ENCODE peak calls at places on chromosomes 3 and 15, in five cellular contexts. One of them, this sample, is unnamed.

GRCh38 chr3:148815316-148815715 is 12.3 kb upstream of the CPB1 start:
- DNase-seq in DND-41: no peak
- DNase-seq in neural progenitor cell: no peak
- DNase-seq in mammary epithelial cell: no peak
- DNase-seq in H1: no peak
- DNase-seq in this sample: no peak

GRCh38 chr15:101115318-101115886 is 136.4 kb downstream of the CHSY1 start:
- DNase-seq in DND-41: no peak
- DNase-seq in mammary epithelial cell: no peak
- DNase-seq in neural progenitor cell: no peak
- DNase-seq in H1: no peak
- DNase-seq in this sample: no peak

GRCh38 chr15:55993804-55994539 is 560 bp upstream of the NEDD4 start:
- DNase-seq in H1: peak; percentile 57
- DNase-seq in DND-41: no peak
- DNase-seq in mammary epithelial cell: peak; percentile 46
- DNase-seq in neural progenitor cell: peak; percentile 78
- DNase-seq in this sample: peak; percentile 73

GRCh38 chr3:82475306-82475705 is 713.9 kb upstream of the GBE1 start:
- DNase-seq in neural progenitor cell: no peak
- DNase-seq in mammary epithelial cell: no peak
- DNase-seq in H1: no peak
- DNase-seq in DND-41: no peak
- DNase-seq in this sample: no peak

GRCh38 chr3:180102604-180103003 is 65.9 kb upstream of the PEX5L start:
- DNase-seq in neural progenitor cell: no peak
- DNase-seq in H1: no peak
- DNase-seq in mammary epithelial cell: no peak
- DNase-seq in DND-41: no peak
- DNase-seq in this sample: no peak

GRCh38 chr15:65101418-65101890 is 13.5 kb downstream of the UBAP1L start:
- DNase-seq in DND-41: peak; percentile 58
- DNase-seq in neural progenitor cell: peak; percentile 90
- DNase-seq in H1: peak; percentile 96
- DNase-seq in mammary epithelial cell: peak; percentile 40
- DNase-seq in this sample: peak; percentile 29

GRCh38 chr3:192899540-192899982 is 18.1 kb downstream of the MB21D2 start:
- DNase-seq in H1: no peak
- DNase-seq in DND-41: no peak
- DNase-seq in mammary epithelial cell: no peak
- DNase-seq in neural progenitor cell: no peak
- DNase-seq in this sample: peak; percentile 92

GRCh38 chr15:67691450-67691849 is 133.9 kb upstream of the SKOR1 start:
- DNase-seq in mammary epithelial cell: no peak
- DNase-seq in H1: no peak
- DNase-seq in DND-41: no peak
- DNase-seq in neural progenitor cell: peak; percentile 65
- DNase-seq in this sample: no peak

GRCh38 chr15:28106294-28107110 is 7.4 kb upstream of the OCA2 start:
- DNase-seq in mammary epithelial cell: no peak
- DNase-seq in H1: no peak
- DNase-seq in neural progenitor cell: peak; percentile 45
- DNase-seq in DND-41: no peak
- DNase-seq in this sample: peak; percentile 32
- TF ChIP-seq EZH2 in mammary epithelial cell: no peak
- TF ChIP-seq EZH2 in H1: no peak
- TF ChIP-seq EZH2 in neural progenitor cell: no peak
- TF ChIP-seq EZH2 in DND-41: no peak
- TF ChIP-seq EZH2 in this sample: no peak

DNA sequence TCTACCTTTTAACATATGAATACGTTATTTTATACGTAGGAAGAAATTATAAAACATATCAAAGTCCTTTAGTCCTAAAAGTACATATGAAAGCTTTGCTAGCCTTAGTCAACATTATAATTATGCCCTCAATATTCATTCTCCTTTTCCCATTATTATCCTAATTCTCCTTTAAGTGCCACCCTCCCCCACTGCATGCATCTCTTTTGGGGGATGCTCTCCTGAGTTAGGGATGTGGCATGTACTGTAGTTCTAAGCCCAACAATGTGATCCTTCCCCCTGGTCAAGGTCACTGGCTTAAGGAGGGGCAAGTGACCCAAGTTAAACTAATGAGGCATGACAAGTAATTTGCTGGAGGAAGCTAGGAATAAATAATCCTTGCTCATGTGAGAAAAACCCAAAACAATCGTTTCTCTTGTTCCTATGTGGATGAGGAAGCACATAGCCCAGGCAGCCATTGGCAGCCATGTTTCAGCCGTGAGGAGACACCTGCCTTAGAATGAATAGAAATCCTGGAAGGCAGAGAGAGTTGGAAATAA is 343.9 kb upstream of the SUCLG2 start:
- DNase-seq in neural progenitor cell: no peak
- DNase-seq in H1: no peak
- DNase-seq in mammary epithelial cell: no peak
- DNase-seq in DND-41: no peak
- DNase-seq in this sample: no peak
- H2AFZ ChIP-seq in neural progenitor cell: no peak overlapping the region
- H2AFZ ChIP-seq in H1: no peak overlapping the region
- H2AFZ ChIP-seq in mammary epithelial cell: no peak overlapping the region
- H2AFZ ChIP-seq in DND-41: no peak overlapping the region
- H2AFZ ChIP-seq in this sample: no peak overlapping the region

DNA sequence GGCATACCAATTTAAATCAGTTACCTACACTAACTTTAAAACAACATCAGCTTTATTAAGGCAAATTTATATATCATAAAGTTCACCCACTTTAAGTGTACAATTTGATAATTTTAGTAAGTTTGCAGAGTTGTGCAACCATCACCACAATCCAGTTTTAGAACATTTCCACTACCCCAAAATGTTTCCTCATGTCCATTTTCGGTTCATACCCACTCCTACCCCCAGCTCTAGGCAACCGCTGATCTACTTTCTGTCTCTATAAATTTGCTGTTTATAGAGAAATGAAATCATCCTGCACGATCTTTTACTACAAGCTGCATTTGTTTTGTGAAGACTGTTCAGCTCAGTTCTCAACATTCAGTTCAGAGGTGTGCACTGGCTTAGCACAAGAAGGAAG is 31.5 kb upstream of the FAM81A start:
- DNase-seq in H1: no peak
- DNase-seq in mammary epithelial cell: no peak
- DNase-seq in DND-41: no peak
- DNase-seq in neural progenitor cell: no peak
- DNase-seq in this sample: no peak
- H3K27ac ChIP-seq in H1: no peak overlapping the region
- H3K27ac ChIP-seq in mammary epithelial cell: no peak overlapping the region
- H3K27ac ChIP-seq in DND-41: no peak overlapping the region
- H3K27ac ChIP-seq in neural progenitor cell: no peak overlapping the region
- H3K27ac ChIP-seq in this sample: no peak overlapping the region

DNA sequence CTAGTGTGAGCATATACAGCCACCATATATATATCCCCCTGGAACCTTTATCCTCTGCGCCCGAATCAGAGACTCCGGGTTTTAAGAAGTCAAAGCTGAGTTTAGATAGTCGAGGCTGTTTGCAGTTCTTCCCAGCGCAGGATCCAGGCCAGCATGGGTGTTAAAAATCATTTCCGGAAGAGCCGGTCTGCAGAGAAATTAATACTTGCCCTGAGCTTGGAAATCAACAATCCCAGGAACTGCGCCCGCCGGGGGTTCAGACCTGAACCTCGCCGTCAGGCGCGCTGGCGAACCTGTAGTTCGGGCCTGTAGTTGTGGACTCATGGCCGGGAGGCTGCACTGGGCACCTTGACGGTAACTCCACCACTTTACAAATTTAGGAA is 2.3 kb downstream of the SHOX2 start:
- DNase-seq in H1: peak; percentile 61
- DNase-seq in DND-41: no peak
- DNase-seq in neural progenitor cell: peak; percentile 28
- DNase-seq in mammary epithelial cell: no peak
- DNase-seq in this sample: no peak
- TF ChIP-seq EZH2 in H1: peak; percentile 93
- TF ChIP-seq EZH2 in DND-41: no peak
- TF ChIP-seq EZH2 in neural progenitor cell: peak; percentile 97
- TF ChIP-seq EZH2 in mammary epithelial cell: no peak
- TF ChIP-seq EZH2 in this sample: no peak

GRCh38 chr15:22786868-22787698 is 639 bp downstream of the NIPA1 start:
- DNase-seq in neural progenitor cell: peak; percentile 66
- DNase-seq in mammary epithelial cell: peak; percentile 45
- DNase-seq in H1: peak; percentile 73
- DNase-seq in DND-41: peak; percentile 24
- DNase-seq in this sample: peak; percentile 15
- H2AFZ ChIP-seq in neural progenitor cell: peak overlapping the region; percentile 94
- H2AFZ ChIP-seq in mammary epithelial cell: peak overlapping the region; percentile 92
- H2AFZ ChIP-seq in H1: no peak overlapping the region
- H2AFZ ChIP-seq in DND-41: peak overlapping the region; percentile 72
- H2AFZ ChIP-seq in this sample: peak overlapping the region; percentile 32

GRCh38 chr3:115293321-115293720 is 146.2 kb upstream of the ZBTB20 start:
- DNase-seq in mammary epithelial cell: no peak
- DNase-seq in H1: no peak
- DNase-seq in DND-41: no peak
- DNase-seq in neural progenitor cell: no peak
- DNase-seq in this sample: no peak
- H3K27ac ChIP-seq in mammary epithelial cell: no peak overlapping the region
- H3K27ac ChIP-seq in H1: no peak overlapping the region
- H3K27ac ChIP-seq in DND-41: no peak overlapping the region
- H3K27ac ChIP-seq in neural progenitor cell: no peak overlapping the region
- H3K27ac ChIP-seq in this sample: no peak overlapping the region

DNA sequence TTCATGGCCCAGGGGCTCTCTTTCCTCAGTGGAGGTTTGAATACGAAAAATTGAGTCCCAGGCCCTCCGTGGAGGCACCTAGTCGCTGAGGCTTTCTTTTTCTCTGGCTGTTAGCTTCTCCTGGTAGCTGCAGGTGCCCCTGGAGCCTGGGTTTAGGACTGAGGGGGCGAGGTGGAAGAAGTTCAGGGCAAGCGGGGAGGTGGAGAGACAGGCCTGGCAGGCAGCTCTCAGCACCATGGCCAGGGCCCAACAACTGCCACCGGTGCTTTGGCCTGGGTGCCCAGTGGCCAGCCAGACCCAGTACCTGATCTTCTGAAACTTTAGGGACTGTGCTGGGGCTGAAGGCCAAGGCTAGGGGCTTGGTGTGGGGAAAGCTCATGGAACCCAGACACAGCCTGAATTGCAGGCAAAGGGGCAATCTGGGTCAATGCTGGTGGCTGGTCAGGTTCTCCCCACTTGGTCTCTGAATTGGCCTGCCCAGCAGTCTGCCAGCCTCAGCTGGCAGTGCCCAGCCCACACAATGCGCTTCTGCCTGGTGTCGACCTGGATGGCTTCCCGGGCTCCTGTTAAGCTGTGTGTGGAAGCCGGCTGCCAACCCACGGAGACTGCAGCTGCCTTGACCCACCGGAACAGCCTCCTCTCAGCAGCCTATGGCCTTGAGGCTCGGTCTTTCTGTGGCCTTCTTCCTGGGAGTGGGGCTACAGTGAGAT is 30.3 kb upstream of the POLG start:
- DNase-seq in DND-41: no peak
- DNase-seq in mammary epithelial cell: no peak
- DNase-seq in neural progenitor cell: peak; percentile 63
- DNase-seq in H1: peak; percentile 63
- DNase-seq in this sample: no peak
- TF ChIP-seq EZH2 in DND-41: no peak
- TF ChIP-seq EZH2 in mammary epithelial cell: peak; percentile 27
- TF ChIP-seq EZH2 in neural progenitor cell: peak; percentile 13
- TF ChIP-seq EZH2 in H1: peak; percentile 50
- TF ChIP-seq EZH2 in this sample: no peak

GRCh38 chr3:100717063-100717462 is 7.8 kb downstream of the TFG start:
- DNase-seq in H1: no peak
- DNase-seq in DND-41: no peak
- DNase-seq in mammary epithelial cell: no peak
- DNase-seq in neural progenitor cell: no peak
- DNase-seq in this sample: no peak

GRCh38 chr3:100715176-100715575 is 5.9 kb downstream of the TFG start:
- DNase-seq in neural progenitor cell: no peak
- DNase-seq in DND-41: no peak
- DNase-seq in H1: no peak
- DNase-seq in mammary epithelial cell: no peak
- DNase-seq in this sample: no peak

GRCh38 chr3:100725935-100726334 is 16.6 kb downstream of the TFG start:
- DNase-seq in mammary epithelial cell: no peak
- DNase-seq in neural progenitor cell: no peak
- DNase-seq in DND-41: no peak
- DNase-seq in H1: no peak
- DNase-seq in this sample: no peak

GRCh38 chr3:100717637-100718487 is 8.6 kb downstream of the TFG start:
- DNase-seq in DND-41: no peak
- DNase-seq in neural progenitor cell: no peak
- DNase-seq in H1: no peak
- DNase-seq in mammary epithelial cell: no peak
- DNase-seq in this sample: no peak

DNA sequence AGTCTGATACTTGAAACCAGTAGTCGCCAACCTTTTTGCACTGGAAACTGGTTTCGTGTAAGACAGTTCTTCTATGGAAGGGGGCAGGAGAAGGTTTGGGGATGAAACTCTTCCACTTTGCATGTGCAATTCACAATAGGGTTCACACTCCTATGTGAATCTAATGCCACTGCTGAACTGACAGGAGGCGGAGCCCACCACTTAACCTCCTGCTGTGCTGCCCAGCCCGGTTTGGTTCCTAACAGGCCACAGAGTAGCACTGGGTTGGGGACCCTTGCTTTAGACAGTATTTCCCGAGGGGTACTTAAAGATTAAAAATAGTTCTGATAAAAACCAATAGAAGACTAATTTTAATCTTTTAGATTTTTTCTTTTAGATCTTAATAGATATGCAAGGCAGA is 11.1 kb downstream of the TFG start:
- DNase-seq in neural progenitor cell: peak; percentile 71
- DNase-seq in mammary epithelial cell: no peak
- DNase-seq in H1: peak; percentile 62
- DNase-seq in DND-41: no peak
- DNase-seq in this sample: no peak
- H2AFZ ChIP-seq in neural progenitor cell: no peak overlapping the region
- H2AFZ ChIP-seq in mammary epithelial cell: no peak overlapping the region
- H2AFZ ChIP-seq in H1: no peak overlapping the region
- H2AFZ ChIP-seq in DND-41: no peak overlapping the region
- H2AFZ ChIP-seq in this sample: no peak overlapping the region

This sample was measured in fibroblast of lung.